ENCODE peak calls at places on chromosome 2, in six cellular contexts. One of them, this sample, is unnamed.

GRCh38 chr2:46569061-46569560 is 89.7 kb downstream of the TMEM247 start:
- DNase-seq in AG04450: no peak
- DNase-seq in nucleus accumbens: no peak
- DNase-seq in HEK293T: no peak
- DNase-seq in substantia nigra: no peak
- DNase-seq in HL-60: peak; percentile 53
- DNase-seq in this sample: peak; percentile 32

GRCh38 chr2:98839292-98839691 is 96.7 kb downstream of the CRACDL start:
- DNase-seq in HL-60: no peak
- DNase-seq in substantia nigra: no peak
- DNase-seq in nucleus accumbens: no peak
- DNase-seq in AG04450: no peak
- DNase-seq in HEK293T: no peak
- DNase-seq in this sample: peak; percentile 15

GRCh38 chr2:186518291-186518690 is 32.2 kb downstream of the ZC3H15 start:
- DNase-seq in HL-60: no peak
- DNase-seq in AG04450: no peak
- DNase-seq in substantia nigra: no peak
- DNase-seq in nucleus accumbens: no peak
- DNase-seq in HEK293T: no peak
- DNase-seq in this sample: no peak

GRCh38 chr2:36059684-36060083 is 295.9 kb upstream of the CRIM1 start:
- DNase-seq in AG04450: no peak
- DNase-seq in HL-60: peak; percentile 46
- DNase-seq in HEK293T: no peak
- DNase-seq in substantia nigra: no peak
- DNase-seq in nucleus accumbens: no peak
- DNase-seq in this sample: no peak

GRCh38 chr2:213151437-213152064 is at the start of gene IKZF2:
- DNase-seq in AG04450: peak; percentile 80
- DNase-seq in nucleus accumbens: no peak
- DNase-seq in HEK293T: peak; percentile 76
- DNase-seq in substantia nigra: peak; percentile 62
- DNase-seq in HL-60: peak; percentile 64
- DNase-seq in this sample: peak; percentile 84

GRCh38 chr2:16241166-16242160 is 301.1 kb downstream of the MYCN start:
- DNase-seq in HEK293T: no peak
- DNase-seq in AG04450: no peak
- DNase-seq in HL-60: no peak
- DNase-seq in nucleus accumbens: no peak
- DNase-seq in substantia nigra: no peak
- DNase-seq in this sample: no peak

GRCh38 chr2:157181234-157181633 is 76.3 kb upstream of the GALNT5 start:
- DNase-seq in HEK293T: no peak
- DNase-seq in HL-60: no peak
- DNase-seq in nucleus accumbens: no peak
- DNase-seq in AG04450: no peak
- DNase-seq in substantia nigra: no peak
- DNase-seq in this sample: no peak

GRCh38 chr2:23522726-23523410 is 137.9 kb downstream of the KLHL29 start:
- DNase-seq in substantia nigra: no peak
- DNase-seq in AG04450: no peak
- DNase-seq in HEK293T: no peak
- DNase-seq in nucleus accumbens: no peak
- DNase-seq in HL-60: no peak
- DNase-seq in this sample: no peak

GRCh38 chr2:223488814-223489213 is 113.3 kb downstream of the SCG2 start:
- DNase-seq in nucleus accumbens: no peak
- DNase-seq in HL-60: no peak
- DNase-seq in substantia nigra: no peak
- DNase-seq in HEK293T: no peak
- DNase-seq in AG04450: no peak
- DNase-seq in this sample: no peak

GRCh38 chr2:166088634-166089033 is 39.2 kb downstream of the SCN1A start:
- DNase-seq in HEK293T: no peak
- DNase-seq in AG04450: no peak
- DNase-seq in nucleus accumbens: no peak
- DNase-seq in HL-60: no peak
- DNase-seq in substantia nigra: no peak
- DNase-seq in this sample: no peak

GRCh38 chr2:1736045-1736444 is 8.3 kb downstream of the PXDN start:
- DNase-seq in nucleus accumbens: no peak
- DNase-seq in HL-60: no peak
- DNase-seq in AG04450: no peak
- DNase-seq in HEK293T: no peak
- DNase-seq in substantia nigra: no peak
- DNase-seq in this sample: no peak

GRCh38 chr2:131105950-131106801 is 1.0 kb downstream of the PLEKHB2 start:
- DNase-seq in substantia nigra: no peak
- DNase-seq in AG04450: no peak
- DNase-seq in HEK293T: no peak
- DNase-seq in nucleus accumbens: no peak
- DNase-seq in HL-60: no peak
- DNase-seq in this sample: no peak

GRCh38 chr2:148218326-148219075 is 197.6 kb downstream of the MBD5 start:
- DNase-seq in AG04450: no peak
- DNase-seq in substantia nigra: no peak
- DNase-seq in HL-60: no peak
- DNase-seq in nucleus accumbens: no peak
- DNase-seq in HEK293T: no peak
- DNase-seq in this sample: no peak